ENCODE peak calls at places on chromosomes 13 and 19, in six cellular contexts. B is mesendoderm, T is IMR-90, J is H1, A is neuronal stem cell, C is H9. U is an unnamed sample.

GRCh38 chr13:37457594-37457993 is 141.0 kb downstream of the POSTN start:
- DNase-seq in B (no peak), A (no peak), C (no peak), T (peak; percentile 16), J (no peak), U (no peak)

GRCh38 chr13:60591348-60591747 is 194.3 kb downstream of the TDRD3 start:
- DNase-seq in B (no peak), J (no peak), A (no peak), T (peak; percentile 48), C (no peak), U (no peak)

GRCh38 chr19:48629599-48630288 is 7.4 kb downstream of the DBP start:
- DNase-seq in B (peak; percentile 97), A (peak; percentile 83), T (no peak), J (peak; percentile 100), C (peak; percentile 99), U (peak; percentile 71)

GRCh38 chr19:54206030-54206830 is 5.6 kb downstream of the RPS9 start:
- DNase-seq in A (no peak), B (no peak), J (no peak), C (no peak), T (no peak), U (no peak)

GRCh38 chr13:97333983-97334382 is 100.0 kb upstream of the RAP2A start:
- DNase-seq in B (no peak), A (no peak), T (no peak), C (no peak), J (no peak), U (no peak)

GRCh38 chr19:16039545-16039944 is 36.8 kb upstream of the TPM4 start:
- DNase-seq in B (no peak), C (no peak), A (no peak), T (no peak), J (no peak), U (no peak)

GRCh38 chr19:34661357-34661756 is 15.6 kb downstream of the SCGB2B2 start:
- DNase-seq in A (no peak), B (no peak), C (no peak), J (no peak), T (no peak), U (no peak)

GRCh38 chr13:29529755-29530154 is 65.7 kb downstream of the SLC7A1 start:
- DNase-seq in J (no peak), A (no peak), T (no peak), B (no peak), C (no peak), U (no peak)

GRCh38 chr19:52991021-52991420 is 22.7 kb upstream of the ERVV-1 start:
- DNase-seq in B (no peak), C (no peak), A (no peak), T (no peak), J (no peak), U (no peak)

GRCh38 chr13:109275848-109276247 is 510.5 kb downstream of the IRS2 start:
- DNase-seq in J (no peak), C (peak; percentile 51), A (no peak), B (peak; percentile 61), T (no peak), U (peak; percentile 47)
- H2BK5ac ChIP-seq in J (no peak overlapping the region), C (no peak overlapping the region), A (no peak overlapping the region), B (no peak overlapping the region), T (no peak overlapping the region), U (no peak overlapping the region)

GRCh38 chr19:46350029-46350757 is 3.3 kb downstream of the PPP5C start:
- DNase-seq in T (no peak), J (no peak), B (no peak), A (no peak), C (no peak), U (no peak)

GRCh38 chr19:46347985-46348384 is 1.1 kb downstream of the PPP5C start:
- DNase-seq in B (no peak), T (no peak), A (no peak), J (no peak), C (no peak), U (no peak)

GRCh38 chr19:46351241-46352041 is 4.6 kb downstream of the PPP5C start:
- DNase-seq in C (no peak), B (no peak), T (peak; percentile 43), J (no peak), A (no peak), U (peak; percentile 68)

GRCh38 chr19:46349311-46349993 is 2.6 kb downstream of the PPP5C start:
- DNase-seq in J (no peak), A (no peak), T (no peak), C (no peak), B (no peak), U (no peak)

DNA sequence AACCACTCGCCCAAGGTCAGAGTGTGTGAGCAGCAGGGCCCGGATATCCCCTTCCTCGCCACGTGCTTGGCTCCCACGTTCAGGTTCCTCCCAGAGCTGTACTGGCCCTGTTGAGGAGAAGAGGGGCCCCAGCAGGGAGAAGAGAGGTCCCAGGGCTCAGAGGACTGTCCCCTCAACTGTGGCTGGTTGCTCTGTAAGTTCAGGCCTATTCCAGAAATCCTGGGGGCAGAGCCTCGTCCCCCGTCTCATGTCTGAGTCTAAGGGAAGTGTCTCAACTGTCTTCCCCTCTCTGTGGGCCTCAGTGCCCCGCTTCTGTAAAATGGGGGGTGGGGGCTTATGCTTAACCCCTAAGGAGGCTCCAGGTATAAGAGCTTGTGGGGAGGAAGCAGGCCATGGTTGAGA is 3.9 kb downstream of the PPP5C start:
- DNase-seq in C (no peak), A (no peak), B (no peak), T (no peak), J (no peak), U (no peak)
- H3K4me1 ChIP-seq in C (peaks cover 3% of the 10 kb centered on the region), A (peaks cover 12% of the 10 kb centered on the region), B (peaks cover 6% of the 10 kb centered on the region), T (peaks cover 18% of the 10 kb centered on the region), J (peaks cover 3% of the 10 kb centered on the region), U (peaks cover 54% of the 10 kb centered on the region)

DNA sequence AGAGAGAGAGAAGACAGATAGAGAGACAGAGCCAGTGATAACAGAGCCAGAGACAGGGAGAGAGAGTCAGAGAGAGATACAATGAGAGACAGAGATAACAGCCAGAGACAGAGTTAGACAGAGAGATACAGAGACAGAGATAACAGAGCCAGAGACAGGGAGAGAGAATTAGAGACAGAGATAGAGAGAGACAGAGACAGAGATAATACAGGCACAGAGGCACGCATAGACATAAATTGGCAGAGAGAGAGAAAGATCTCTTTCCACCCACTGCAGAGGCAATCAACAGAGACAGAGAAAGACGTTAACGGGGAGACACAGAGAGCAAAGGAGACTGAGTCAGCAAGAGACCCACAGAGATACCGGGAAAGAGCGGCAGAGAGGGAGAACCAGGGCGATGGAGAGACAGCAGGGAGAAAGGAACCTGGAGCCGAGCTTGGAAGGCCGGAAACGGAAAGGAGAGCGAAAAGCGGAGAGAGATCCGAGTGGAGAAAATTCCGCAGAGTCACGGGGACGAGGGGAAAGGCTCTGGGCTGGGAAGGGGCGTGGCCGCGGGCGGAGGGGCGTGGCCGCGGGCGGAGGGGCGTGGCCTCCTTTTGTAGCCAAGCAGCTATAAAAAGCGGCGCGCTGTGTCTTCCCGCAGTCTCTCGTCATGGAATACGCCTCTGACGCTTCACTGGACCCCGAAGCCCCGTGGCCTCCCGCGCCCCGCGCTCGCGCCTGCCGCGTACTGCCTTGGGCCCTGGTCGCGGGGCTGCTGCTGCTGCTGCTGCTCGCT is at the start of gene TNFSF9:
- DNase-seq in C (peak; percentile 92), A (peak; percentile 84), T (peak; percentile 59), J (peak; percentile 96), B (peak; percentile 86), U (peak; percentile 87)
- H2BK15ac ChIP-seq in C (no peak within 1 kb of the TSS), A (peak within 1 kb of the TSS; percentile 84), T (no peak within 1 kb of the TSS), J (peak within 1 kb of the TSS; percentile 97), B (no peak within 1 kb of the TSS), U (no peak within 1 kb of the TSS)

GRCh38 chr19:40799558-40800338 is 757 bp downstream of the EGLN2 start:
- DNase-seq in B (peak; percentile 52), J (peak; percentile 73), T (no peak), C (no peak), A (no peak), U (peak; percentile 37)
- H2BK5ac ChIP-seq in B (peak overlapping the region; percentile 62), J (peak overlapping the region; percentile 82), T (peak overlapping the region; percentile 82), C (no peak overlapping the region), A (peak overlapping the region; percentile 88), U (peak overlapping the region; percentile 31)

GRCh38 chr13:113602291-113602970 is 17.9 kb downstream of the TFDP1 start:
- DNase-seq in A (no peak), C (no peak), T (no peak), J (no peak), B (no peak), U (no peak)
- H3K4me1 ChIP-seq in A (peaks cover 8% of the 10 kb centered on the region), C (no peaks in the 10 kb centered on the region), T (no peaks in the 10 kb centered on the region), J (no peaks in the 10 kb centered on the region), B (no peaks in the 10 kb centered on the region), U (peaks cover 2% of the 10 kb centered on the region)

GRCh38 chr19:57803265-57803593 is 11.5 kb downstream of the ZNF552 start:
- DNase-seq in C (no peak), T (no peak), B (no peak), A (no peak), J (no peak), U (no peak)

GRCh38 chr19:57807541-57807940 is 7.2 kb downstream of the ZNF552 start:
- DNase-seq in B (no peak), C (no peak), T (no peak), J (no peak), A (no peak), U (peak; percentile 43)

GRCh38 chr19:57800696-57801095 is 14.0 kb downstream of the ZNF552 start:
- DNase-seq in B (peak; percentile 34), A (peak; percentile 45), T (no peak), J (no peak), C (no peak), U (no peak)

GRCh38 chr19:57803594-57804325 is 11.0 kb downstream of the ZNF552 start:
- DNase-seq in T (peak; percentile 79), B (peak; percentile 96), C (peak; percentile 77), J (peak; percentile 78), A (peak; percentile 91), U (peak; percentile 86)

DNA sequence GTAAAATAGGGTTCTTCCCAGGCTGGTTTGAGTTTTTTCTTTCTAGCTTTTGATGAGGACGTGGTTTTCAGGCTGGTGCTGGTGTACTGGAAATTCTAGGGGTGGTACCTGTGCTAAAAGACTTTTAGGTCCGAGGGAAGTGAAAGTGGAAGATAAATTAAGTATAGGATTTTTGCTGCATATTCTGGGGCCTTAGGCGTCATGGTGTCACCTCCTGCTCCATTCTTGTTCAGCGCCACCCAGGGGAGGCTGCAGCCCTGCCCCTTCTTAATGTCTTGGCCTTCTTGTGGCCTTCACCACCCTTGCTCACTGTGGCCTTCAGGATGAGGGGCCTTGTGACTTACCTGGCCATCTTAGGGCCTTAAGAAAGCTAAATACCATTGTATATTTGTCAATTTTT is 12.4 kb downstream of the ZNF552 start:
- DNase-seq in B (peak; percentile 60), J (no peak), T (no peak), C (peak; percentile 61), A (no peak), U (no peak)
- H2BK15ac ChIP-seq in B (no peak overlapping the region), J (no peak overlapping the region), T (no peak overlapping the region), C (no peak overlapping the region), A (no peak overlapping the region), U (no peak overlapping the region)

U was measured in mesenchymal stem cell.